ENCODE peak calls at places on chromosomes 13 and 19, in five cellular contexts. D, H, W, V and A are unnamed samples.

GRCh38 chr19:898663-899062 is 5.4 kb downstream of the RNU6-9 start:
- DNase-seq in D (no peak), V (peak; percentile 80), H (no peak), W (no peak), A (no peak)

GRCh38 chr19:6730153-6730804 is 7.1 kb downstream of the GPR108 start:
- DNase-seq in W (no peak), D (peak; percentile 48), H (no peak), V (peak; percentile 60), A (no peak)

GRCh38 chr13:50531917-50532899 is 311.3 kb downstream of the DLEU7 start:
- DNase-seq in D (peak; percentile 69), H (no peak), V (no peak), W (peak; percentile 69), A (no peak)

GRCh38 chr19:55658846-55659459 is 4.1 kb downstream of the U2AF2 start:
- DNase-seq in V (no peak), H (no peak), D (no peak), W (no peak), A (no peak)

GRCh38 chr13:112078879-112079526 is 12.1 kb downstream of the SOX1 start:
- DNase-seq in H (no peak), W (no peak), D (no peak), V (no peak), A (no peak)

GRCh38 chr19:405138-405965 is 3.6 kb downstream of the C2CD4C start:
- DNase-seq in H (no peak), D (no peak), V (no peak), W (no peak), A (no peak)

GRCh38 chr19:46073268-46073922 is 32.6 kb upstream of the IGFL4 start:
- DNase-seq in V (no peak), H (no peak), W (no peak), D (peak; percentile 47), A (no peak)

GRCh38 chr19:33472696-33473624 is 48.6 kb downstream of the PEPD start:
- DNase-seq in V (no peak), D (peak; percentile 88), W (peak; percentile 98), H (no peak), A (no peak)

GRCh38 chr19:1453525-1454371 is 3.8 kb downstream of the APC2 start:
- DNase-seq in H (no peak), V (no peak), W (peak; percentile 38), D (no peak), A (no peak)

GRCh38 chr13:40432018-40432978 is 234.1 kb downstream of the FOXO1 start:
- DNase-seq in H (no peak), V (peak; percentile 51), D (no peak), W (no peak), A (no peak)

GRCh38 chr19:45469835-45470146 is 2.0 kb downstream of the FOSB start:
- DNase-seq in H (no peak), V (peak; percentile 90), W (no peak), D (peak; percentile 24), A (no peak)

GRCh38 chr19:18987456-18987855 is 45.9 kb downstream of the SUGP2 start:
- DNase-seq in W (no peak), D (no peak), V (no peak), H (no peak), A (no peak)

GRCh38 chr19:51799311-51799997 is 4.5 kb downstream of the FPR3 start:
- DNase-seq in V (no peak), W (peak; percentile 98), H (peak; percentile 73), D (peak; percentile 100), A (no peak)

GRCh38 chr13:48804836-48805601 is 151.3 kb downstream of the CYSLTR2 start:
- DNase-seq in D (no peak), W (no peak), H (no peak), V (no peak), A (no peak)

GRCh38 chr19:45947926-45948325 is 25.7 kb downstream of the NOVA2 start:
- DNase-seq in V (no peak), H (no peak), W (peak; percentile 49), D (peak; percentile 7), A (no peak)

GRCh38 chr13:73090116-73090811 is 31.5 kb downstream of the KLF5 start:
- DNase-seq in V (peak; percentile 17), W (peak; percentile 85), H (no peak), D (peak; percentile 75), A (no peak)

GRCh38 chr13:21511841-21512240 is 52.7 kb upstream of the ZDHHC20 start:
- DNase-seq in H (no peak), V (no peak), D (no peak), W (peak; percentile 14), A (no peak)

GRCh38 chr13:27583645-27584044 is 36.7 kb downstream of the LNX2 start:
- DNase-seq in D (peak; percentile 70), W (peak; percentile 51), V (no peak), H (no peak), A (no peak)

GRCh38 chr13:97911311-97912138 is 42.0 kb upstream of the IPO5 start:
- DNase-seq in H (no peak), D (no peak), W (peak; percentile 59), V (peak; percentile 38), A (no peak)

DNA sequence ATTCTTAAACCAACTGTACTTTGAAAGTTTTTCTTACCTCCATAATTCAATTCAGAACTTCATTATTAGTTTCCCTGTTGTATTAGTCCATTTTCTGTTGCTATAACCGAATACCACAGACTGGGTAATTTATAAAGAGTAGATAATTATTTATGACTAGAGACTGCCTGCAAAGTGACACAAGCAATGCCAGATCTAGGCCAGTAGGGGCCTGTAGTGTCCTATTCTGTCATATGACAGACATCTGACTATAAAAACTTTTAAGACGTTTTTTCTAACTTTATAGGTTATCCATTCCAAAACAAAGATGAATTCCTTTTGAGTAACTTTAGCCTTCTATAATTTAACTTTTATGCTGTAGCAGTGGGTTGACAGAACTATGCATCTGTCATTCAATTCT is 2783.8 kb downstream of the PCDH9 start:
- DNase-seq in H (no peak), D (peak; percentile 65), V (no peak), W (peak; percentile 35), A (no peak)
- TF ChIP-seq CTCF in H (no peak), D (peak; percentile 78), V (no peak), W (peak; percentile 66), A (no peak)

DNA sequence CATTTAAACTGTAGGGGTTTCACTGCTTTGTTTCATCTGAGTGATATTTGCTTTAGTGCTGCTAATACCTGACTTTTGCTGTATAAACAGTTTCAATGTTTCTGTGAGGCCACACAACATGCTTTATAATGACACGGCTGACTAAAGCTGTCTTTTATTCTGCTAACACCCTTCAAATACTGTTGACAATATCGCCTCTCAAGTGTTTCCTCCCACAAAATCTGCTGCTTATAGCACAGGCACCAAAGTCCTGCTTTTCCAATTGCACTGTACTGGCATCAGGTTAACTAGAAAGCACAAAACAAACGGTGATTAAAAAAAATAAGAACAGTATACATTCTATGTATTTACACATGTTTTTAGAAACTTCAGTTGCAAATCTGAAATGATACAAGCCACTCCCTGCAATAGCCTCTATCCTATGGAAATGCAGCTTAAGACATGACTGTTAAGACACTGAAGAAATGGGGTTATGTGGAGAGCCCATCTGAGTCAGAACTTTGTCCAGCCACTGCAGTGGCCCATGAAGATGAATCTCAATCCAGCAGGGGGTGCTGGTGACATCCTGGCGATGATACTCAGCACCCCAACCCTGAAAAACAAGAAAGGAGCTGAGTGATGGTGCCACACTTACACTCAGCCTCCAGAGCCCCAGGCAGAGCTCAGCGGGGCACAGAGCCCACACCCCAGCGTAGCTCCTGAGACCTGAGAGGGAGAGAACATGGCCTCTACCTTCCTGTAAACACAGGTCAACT is 29.4 kb downstream of the RFXAP start:
- DNase-seq in W (peak; percentile 30), V (peak; percentile 52), H (no peak), D (peak; percentile 39), A (no peak)
- TF ChIP-seq CTCF in W (no peak), V (peak; percentile 45), H (no peak), D (peak; percentile 49), A (no peak)

GRCh38 chr13:33543089-33543459 is 257.5 kb upstream of the STARD13 start:
- DNase-seq in H (no peak), W (no peak), V (no peak), D (no peak), A (no peak)
- TF ChIP-seq CTCF in H (no peak), W (no peak), V (no peak), D (no peak), A (no peak)

GRCh38 chr19:41893899-41894298 is 10.9 kb downstream of the ARHGEF1 start:
- DNase-seq in V (peak; percentile 50), H (no peak), W (peak; percentile 32), D (peak; percentile 46), A (no peak)
- TF ChIP-seq CTCF in V (no peak), H (no peak), W (peak; percentile 4), D (peak; percentile 39), A (no peak)